ENCODE peak calls at places on chromosomes 3 and 15, in eight cellular contexts. C is astrocyte, N is cardiac muscle cell, J is astrocyte of the spinal cord, I is AG09309, O is BE2C, M is right cardiac atrium, E is IMR-90. G is an unnamed sample.

GRCh38 chr15:66044837-66045236 is 175.5 kb downstream of the RAB11A start:
- DNase-seq in O (no peak), M (no peak), N (no peak), E (no peak), I (no peak), C (no peak), J (no peak), G (no peak)

GRCh38 chr3:125957674-125958510 is 11.1 kb upstream of the ROPN1B start:
- DNase-seq in E (no peak), N (no peak), I (no peak), O (peak; percentile 5), J (no peak), M (peak; percentile 54), C (no peak), G (peak; percentile 10)

GRCh38 chr3:42159147-42159546 is 68.0 kb downstream of the TRAK1 start:
- DNase-seq in O (no peak), I (no peak), E (no peak), N (no peak), M (no peak), J (no peak), C (no peak), G (no peak)

GRCh38 chr3:193522473-193522872 is 32.2 kb downstream of the ATP13A4 start:
- DNase-seq in N (no peak), J (no peak), O (no peak), C (no peak), E (no peak), I (no peak), M (no peak), G (no peak)

GRCh38 chr3:40387001-40387894 is at the start of gene ENTPD3:
- DNase-seq in O (peak; percentile 8), E (no peak), C (no peak), I (no peak), J (no peak), N (peak; percentile 21), M (peak; percentile 63), G (no peak)

GRCh38 chr3:195039180-195039843 is 231.6 kb downstream of the XXYLT1 start:
- DNase-seq in C (no peak), J (no peak), M (no peak), N (no peak), O (no peak), I (no peak), E (no peak), G (no peak)

GRCh38 chr3:25229584-25229983 is 198.5 kb upstream of the RARB start:
- DNase-seq in J (no peak), C (no peak), I (no peak), E (no peak), M (no peak), O (no peak), N (no peak), G (no peak)

GRCh38 chr15:52252781-52253180 is 42.8 kb downstream of the MYO5C start:
- DNase-seq in M (no peak), E (peak; percentile 96), O (no peak), J (peak; percentile 94), C (peak; percentile 94), I (peak; percentile 77), N (peak; percentile 88), G (no peak)

GRCh38 chr3:48879994-48880377 is 18.7 kb downstream of the SLC25A20 start:
- DNase-seq in M (no peak), J (no peak), E (no peak), O (no peak), N (no peak), I (no peak), C (no peak), G (no peak)

GRCh38 chr3:138457863-138458735 is 23.7 kb downstream of the ESYT3 start:
- DNase-seq in M (no peak), C (no peak), J (no peak), I (no peak), E (no peak), N (no peak), O (no peak), G (no peak)

GRCh38 chr3:46561511-46561910 is 4.6 kb downstream of the LRRC2 start:
- DNase-seq in J (no peak), M (no peak), C (no peak), O (no peak), E (no peak), N (no peak), I (no peak), G (no peak)

GRCh38 chr15:85329561-85330421 is 50.6 kb upstream of the AKAP13 start:
- DNase-seq in O (no peak), C (peak; percentile 42), N (peak; percentile 51), E (peak; percentile 78), M (no peak), J (peak; percentile 74), I (no peak), G (peak; percentile 90)

GRCh38 chr15:70562906-70563305 is 200.5 kb downstream of the UACA start:
- DNase-seq in C (no peak), I (no peak), O (no peak), E (no peak), N (no peak), J (no peak), M (no peak), G (no peak)

GRCh38 chr3:55488398-55489055 is 1.4 kb upstream of the WNT5A start:
- DNase-seq in I (peak; percentile 80), N (peak; percentile 81), J (peak; percentile 89), O (no peak), M (peak; percentile 84), E (peak; percentile 89), C (peak; percentile 75), G (no peak)

GRCh38 chr3:37853691-37854413 is 7.8 kb upstream of the CTDSPL start:
- DNase-seq in O (no peak), N (no peak), E (no peak), I (no peak), C (no peak), J (no peak), M (no peak), G (no peak)

GRCh38 chr3:51637941-51638471 is 33.0 kb upstream of the TEX264 start:
- DNase-seq in J (peak; percentile 66), E (peak; percentile 71), I (peak; percentile 8), C (peak; percentile 15), M (no peak), N (peak; percentile 71), O (peak; percentile 46), G (no peak)

GRCh38 chr15:64017591-64018163 is 28.6 kb downstream of the DAPK2 start:
- DNase-seq in E (no peak), N (peak; percentile 57), I (peak; percentile 57), M (no peak), J (peak; percentile 20), O (no peak), C (peak; percentile 62), G (no peak)

GRCh38 chr3:183188895-183189462 is 26.4 kb upstream of the LAMP3 start:
- DNase-seq in N (peak; percentile 33), E (no peak), I (no peak), C (no peak), M (no peak), O (peak; percentile 50), J (peak; percentile 23), G (no peak)

DNA sequence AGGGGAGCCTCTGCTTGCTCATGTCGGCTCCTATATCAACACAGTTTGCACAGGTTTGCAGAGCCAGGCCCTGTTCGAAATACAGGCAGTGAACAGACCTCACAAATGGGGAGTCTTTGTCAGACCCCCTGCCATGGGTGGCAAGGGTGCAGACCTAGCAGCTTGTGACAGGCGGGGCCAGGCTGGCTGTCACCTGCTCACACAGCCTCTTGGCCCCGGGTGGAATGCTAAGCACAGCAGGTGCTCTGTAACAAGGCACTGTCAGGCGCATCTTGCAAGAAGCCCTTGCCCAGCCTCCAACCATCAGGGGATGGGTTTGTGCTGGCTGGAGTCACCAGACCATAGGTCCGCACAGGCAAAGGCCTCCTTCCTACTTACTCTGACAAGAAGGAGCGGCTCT is 47.3 kb downstream of the BDH1 start:
- DNase-seq in E (no peak), N (no peak), I (no peak), O (no peak), M (no peak), C (no peak), J (no peak), G (no peak)
- H3K4me3 ChIP-seq in E (no peak overlapping the region), N (no peak overlapping the region), I (no peak overlapping the region), O (no peak overlapping the region), M (no peak overlapping the region), C (no peak overlapping the region), J (no peak overlapping the region), G (no peak overlapping the region)

DNA sequence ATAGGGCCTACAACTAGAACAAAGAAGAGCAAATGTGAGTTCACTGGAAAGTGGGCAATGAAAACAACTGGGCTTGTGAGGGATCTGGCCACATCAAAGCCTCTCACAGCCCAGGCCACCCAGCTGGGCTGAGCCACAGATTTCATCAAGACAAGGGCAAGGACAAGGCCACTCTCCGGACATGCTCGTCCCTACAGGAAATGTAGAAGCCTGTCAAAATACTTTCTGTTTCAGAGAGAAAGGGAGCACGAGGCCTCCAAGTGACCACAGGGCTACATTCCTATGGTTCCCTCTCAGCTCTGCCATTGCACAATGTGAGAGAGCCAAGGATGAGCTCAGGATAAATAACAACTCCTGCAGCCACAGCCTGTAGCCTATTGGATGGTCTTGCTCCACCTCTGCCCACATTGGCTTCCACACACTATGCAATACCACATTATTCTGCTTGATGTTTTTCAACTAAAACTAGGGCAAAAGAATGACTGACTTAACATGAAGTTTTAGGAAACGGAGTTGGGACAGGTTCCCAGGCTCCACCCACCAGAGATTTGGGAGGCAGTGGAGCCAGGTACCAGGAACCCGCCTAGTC is 12.1 kb downstream of the TBC1D2B start:
- DNase-seq in C (peak; percentile 99), J (peak; percentile 98), O (no peak), N (peak; percentile 99), I (peak; percentile 97), M (peak; percentile 72), E (peak; percentile 99), G (peak; percentile 96)
- H3K4me3 ChIP-seq in C (no peak overlapping the region), J (no peak overlapping the region), O (no peak overlapping the region), N (no peak overlapping the region), I (no peak overlapping the region), M (no peak overlapping the region), E (peak overlapping the region; percentile 8), G (peak overlapping the region; percentile 5)

GRCh38 chr15:100941536-100941935 is 22.4 kb downstream of the LRRK1 start:
- DNase-seq in N (no peak), E (no peak), C (no peak), I (no peak), O (no peak), J (no peak), M (no peak), G (peak; percentile 77)
- H3K4me3 ChIP-seq in N (no peak overlapping the region), E (no peak overlapping the region), C (no peak overlapping the region), I (no peak overlapping the region), O (no peak overlapping the region), J (no peak overlapping the region), M (no peak overlapping the region), G (no peak overlapping the region)

GRCh38 chr15:68834356-68834755 is 13.7 kb upstream of the ANP32A start:
- DNase-seq in I (no peak), J (no peak), E (no peak), M (no peak), O (no peak), N (no peak), C (no peak), G (no peak)
- H3K4me3 ChIP-seq in I (no peak overlapping the region), J (no peak overlapping the region), E (no peak overlapping the region), M (no peak overlapping the region), O (no peak overlapping the region), N (no peak overlapping the region), C (no peak overlapping the region), G (no peak overlapping the region)

G was measured in esophagus muscularis mucosa.